ENCODE peak calls at places on chromosome 7, in six cellular contexts. One of them, this sample, is unnamed.

GRCh38 chr7:157211710-157212109 is 73.0 kb downstream of the UBE3C start:
- DNase-seq in Panc1: no peak
- DNase-seq in SK-N-SH: no peak
- DNase-seq in spleen: no peak
- DNase-seq in SK-N-MC: no peak
- DNase-seq in HepG2: no peak
- DNase-seq in this sample: no peak

GRCh38 chr7:4068286-4068685 is 613.8 kb upstream of the FOXK1 start:
- DNase-seq in Panc1: no peak
- DNase-seq in SK-N-MC: no peak
- DNase-seq in spleen: no peak
- DNase-seq in HepG2: no peak
- DNase-seq in SK-N-SH: no peak
- DNase-seq in this sample: no peak

GRCh38 chr7:114822131-114822530 is 99.8 kb upstream of the MDFIC start:
- DNase-seq in HepG2: no peak
- DNase-seq in spleen: no peak
- DNase-seq in Panc1: no peak
- DNase-seq in SK-N-SH: no peak
- DNase-seq in SK-N-MC: no peak
- DNase-seq in this sample: no peak

GRCh38 chr7:138238734-138239133 is 162.5 kb downstream of the AKR1D1 start:
- DNase-seq in HepG2: no peak
- DNase-seq in spleen: no peak
- DNase-seq in Panc1: no peak
- DNase-seq in SK-N-MC: no peak
- DNase-seq in SK-N-SH: no peak
- DNase-seq in this sample: no peak

GRCh38 chr7:159013181-159013690 is 131.4 kb downstream of the VIPR2 start:
- DNase-seq in Panc1: no peak
- DNase-seq in spleen: no peak
- DNase-seq in SK-N-MC: no peak
- DNase-seq in SK-N-SH: no peak
- DNase-seq in HepG2: no peak
- DNase-seq in this sample: no peak

GRCh38 chr7:91098566-91098965 is 165.7 kb upstream of the FZD1 start:
- DNase-seq in HepG2: no peak
- DNase-seq in SK-N-SH: no peak
- DNase-seq in Panc1: no peak
- DNase-seq in spleen: no peak
- DNase-seq in SK-N-MC: no peak
- DNase-seq in this sample: no peak

GRCh38 chr7:34596887-34597286 is 61.1 kb upstream of the NPSR1 start:
- DNase-seq in SK-N-SH: peak
- DNase-seq in SK-N-MC: no peak
- DNase-seq in HepG2: peak
- DNase-seq in Panc1: no peak
- DNase-seq in spleen: no peak
- DNase-seq in this sample: no peak

GRCh38 chr7:76065016-76065612 is 17.2 kb downstream of the MDH2 start:
- DNase-seq in HepG2: no peak
- DNase-seq in SK-N-SH: no peak
- DNase-seq in Panc1: no peak
- DNase-seq in SK-N-MC: no peak
- DNase-seq in spleen: no peak
- DNase-seq in this sample: no peak

GRCh38 chr7:78863248-78863647 is 590.2 kb downstream of the MAGI2 start:
- DNase-seq in HepG2: no peak
- DNase-seq in Panc1: no peak
- DNase-seq in spleen: no peak
- DNase-seq in SK-N-MC: no peak
- DNase-seq in SK-N-SH: no peak
- DNase-seq in this sample: no peak

GRCh38 chr7:148927141-148927540 is 43.0 kb upstream of the EZH2 start:
- DNase-seq in Panc1: no peak
- DNase-seq in HepG2: no peak
- DNase-seq in SK-N-SH: no peak
- DNase-seq in spleen: peak
- DNase-seq in SK-N-MC: no peak
- DNase-seq in this sample: no peak

GRCh38 chr7:73555411-73555982 is 2.0 kb downstream of the BCL7B start:
- DNase-seq in Panc1: no peak
- DNase-seq in SK-N-SH: no peak
- DNase-seq in SK-N-MC: no peak
- DNase-seq in spleen: no peak
- DNase-seq in HepG2: no peak
- DNase-seq in this sample: no peak

DNA sequence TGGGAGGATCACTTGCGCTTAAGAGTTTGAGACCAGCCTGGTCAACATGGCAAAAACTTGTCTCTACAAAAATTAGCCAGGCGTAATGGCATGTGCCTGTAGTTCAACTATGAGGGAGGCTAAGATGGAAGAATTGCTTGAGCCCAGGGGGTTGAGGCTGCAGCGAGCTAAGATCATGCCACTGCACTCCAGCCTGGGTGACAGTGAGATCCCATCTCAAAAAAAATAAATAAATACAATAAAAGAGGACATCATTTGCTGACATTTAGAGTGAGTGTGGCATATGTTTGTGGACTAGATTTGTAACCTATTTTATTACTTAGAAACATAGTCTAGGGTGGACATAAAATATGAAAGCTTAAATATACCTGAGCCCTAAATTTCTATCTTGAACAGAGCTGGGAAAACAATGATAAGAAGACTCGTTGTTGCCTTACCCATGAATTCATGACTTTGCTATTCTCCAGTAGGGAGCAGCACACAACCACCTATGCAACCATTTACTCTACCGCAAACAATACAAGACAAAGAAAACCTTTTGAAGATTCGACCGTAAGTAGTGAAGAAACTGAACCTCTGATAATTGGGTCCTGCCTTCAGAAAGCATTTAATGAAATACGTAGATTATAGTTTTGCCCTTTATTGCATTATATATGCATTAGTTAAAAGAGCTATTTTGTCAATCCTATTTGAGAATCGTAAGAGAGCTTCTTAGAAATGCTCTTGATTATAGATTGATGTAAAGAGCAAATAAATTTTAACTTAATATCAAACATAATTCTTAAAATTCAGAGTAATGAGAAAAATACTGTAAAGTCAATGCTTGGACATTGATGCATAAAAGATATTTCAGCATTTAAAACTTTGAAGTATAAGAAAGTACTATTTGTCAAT is 83.5 kb downstream of the GNAT3 start:
- DNase-seq in Panc1: peak
- DNase-seq in HepG2: peak
- DNase-seq in spleen: no peak
- DNase-seq in SK-N-MC: peak
- DNase-seq in SK-N-SH: peak
- DNase-seq in this sample: no peak
- TF ChIP-seq POLR2AphosphoS5 in Panc1: no peak
- TF ChIP-seq POLR2AphosphoS5 in HepG2: no peak
- TF ChIP-seq POLR2AphosphoS5 in spleen: no peak
- TF ChIP-seq POLR2AphosphoS5 in SK-N-MC: no peak
- TF ChIP-seq POLR2AphosphoS5 in SK-N-SH: no peak
- TF ChIP-seq POLR2AphosphoS5 in this sample: no peak

DNA sequence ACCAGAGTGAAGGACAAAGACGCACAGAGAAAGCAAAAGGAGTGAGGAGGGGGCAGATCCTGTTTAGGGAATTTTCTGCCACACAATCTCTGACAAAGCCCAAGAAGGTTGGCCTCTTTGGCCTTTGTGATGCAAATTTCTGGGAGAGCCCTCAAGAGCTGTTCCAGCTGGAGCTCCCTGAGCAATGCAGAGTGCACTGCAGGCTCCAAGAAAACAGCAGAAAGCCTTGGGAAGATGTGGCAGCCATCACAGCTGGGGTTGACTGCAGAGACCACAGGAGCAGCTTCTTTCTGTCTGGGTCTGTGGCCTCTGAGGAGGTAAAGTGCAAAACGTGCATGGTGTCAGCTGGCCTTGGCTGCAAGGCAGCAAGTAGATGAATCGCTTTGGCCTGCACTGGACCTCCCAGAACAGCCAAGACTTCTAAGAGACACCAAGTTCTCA is 200.2 kb downstream of the ELMO1 start:
- DNase-seq in HepG2: no peak
- DNase-seq in spleen: no peak
- DNase-seq in SK-N-SH: no peak
- DNase-seq in SK-N-MC: no peak
- DNase-seq in Panc1: no peak
- DNase-seq in this sample: no peak
- TF ChIP-seq POLR2AphosphoS5 in HepG2: no peak
- TF ChIP-seq POLR2AphosphoS5 in spleen: no peak
- TF ChIP-seq POLR2AphosphoS5 in SK-N-SH: no peak
- TF ChIP-seq POLR2AphosphoS5 in SK-N-MC: no peak
- TF ChIP-seq POLR2AphosphoS5 in Panc1: no peak
- TF ChIP-seq POLR2AphosphoS5 in this sample: no peak

DNA sequence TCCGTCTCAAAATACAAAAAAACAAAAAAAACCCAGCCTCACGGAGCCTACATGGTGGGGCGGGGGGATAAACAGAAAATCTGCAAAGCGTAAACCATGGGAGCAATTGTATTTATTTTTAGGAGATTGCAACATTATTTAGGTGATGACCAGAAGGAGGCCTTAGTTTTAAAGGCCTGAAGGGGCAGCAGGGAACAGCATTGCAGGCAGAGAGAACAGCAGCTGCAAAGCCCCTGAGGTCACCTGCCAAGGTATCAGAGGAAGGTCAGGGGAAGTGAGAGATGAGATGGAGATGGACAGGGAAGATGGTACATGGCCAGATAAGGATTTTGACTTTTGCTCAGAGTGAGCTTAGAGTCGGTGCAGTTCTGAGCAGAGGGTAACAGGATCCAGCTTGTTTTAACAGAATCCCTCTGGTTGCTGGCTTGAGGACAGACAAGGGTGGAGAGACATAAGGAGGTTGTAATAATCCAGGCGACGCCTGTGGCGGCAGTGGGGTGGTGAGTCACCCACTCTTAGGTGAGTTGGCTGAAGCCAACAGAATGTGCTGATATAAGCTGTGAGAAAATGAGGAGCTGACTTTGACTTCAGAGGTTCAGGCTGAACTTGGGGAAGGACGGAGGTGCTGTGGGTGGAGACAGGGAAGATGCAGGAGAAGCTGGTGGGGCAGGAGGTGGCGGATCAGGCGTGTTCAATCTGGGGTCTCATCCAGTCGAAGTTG is 82.3 kb upstream of the GTF2I start:
- DNase-seq in SK-N-SH: no peak
- DNase-seq in SK-N-MC: no peak
- DNase-seq in spleen: no peak
- DNase-seq in HepG2: no peak
- DNase-seq in Panc1: no peak
- DNase-seq in this sample: peak
- TF ChIP-seq POLR2AphosphoS5 in SK-N-SH: no peak
- TF ChIP-seq POLR2AphosphoS5 in SK-N-MC: no peak
- TF ChIP-seq POLR2AphosphoS5 in spleen: no peak
- TF ChIP-seq POLR2AphosphoS5 in HepG2: no peak
- TF ChIP-seq POLR2AphosphoS5 in Panc1: no peak
- TF ChIP-seq POLR2AphosphoS5 in this sample: no peak

DNA sequence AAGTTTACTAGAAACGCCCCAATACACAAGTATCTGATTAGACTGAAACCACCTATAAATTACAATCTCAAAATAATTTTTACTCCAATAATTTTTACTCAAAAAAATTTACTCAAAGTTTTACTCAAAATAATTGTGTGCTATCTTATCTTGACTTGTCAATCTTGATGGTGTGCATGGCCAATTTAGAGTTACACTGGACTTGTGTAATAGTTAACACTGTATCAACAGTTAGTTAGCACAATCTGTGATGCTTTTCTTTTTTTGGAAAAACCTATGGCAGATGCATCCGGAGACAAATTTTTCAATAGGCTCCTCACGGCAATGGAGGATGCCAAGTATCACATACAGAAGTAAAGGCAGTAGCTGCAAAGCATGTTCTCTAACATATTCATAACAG is 24.9 kb downstream of the LMOD2 start:
- DNase-seq in Panc1: no peak
- DNase-seq in HepG2: no peak
- DNase-seq in SK-N-MC: no peak
- DNase-seq in SK-N-SH: no peak
- DNase-seq in spleen: no peak
- DNase-seq in this sample: no peak
- TF ChIP-seq POLR2AphosphoS5 in Panc1: no peak
- TF ChIP-seq POLR2AphosphoS5 in HepG2: no peak
- TF ChIP-seq POLR2AphosphoS5 in SK-N-MC: no peak
- TF ChIP-seq POLR2AphosphoS5 in SK-N-SH: no peak
- TF ChIP-seq POLR2AphosphoS5 in spleen: no peak
- TF ChIP-seq POLR2AphosphoS5 in this sample: no peak

GRCh38 chr7:46879783-46880182 is 702.1 kb downstream of the TNS3 start:
- DNase-seq in SK-N-MC: no peak
- DNase-seq in HepG2: no peak
- DNase-seq in SK-N-SH: no peak
- DNase-seq in Panc1: no peak
- DNase-seq in spleen: no peak
- DNase-seq in this sample: no peak

GRCh38 chr7:46880508-46881196 is 701.3 kb downstream of the TNS3 start:
- DNase-seq in SK-N-MC: no peak
- DNase-seq in SK-N-SH: no peak
- DNase-seq in HepG2: no peak
- DNase-seq in Panc1: no peak
- DNase-seq in spleen: no peak
- DNase-seq in this sample: no peak

GRCh38 chr7:46885167-46885566 is 696.7 kb downstream of the TNS3 start:
- DNase-seq in HepG2: no peak
- DNase-seq in SK-N-SH: no peak
- DNase-seq in spleen: no peak
- DNase-seq in SK-N-MC: no peak
- DNase-seq in Panc1: no peak
- DNase-seq in this sample: no peak

GRCh38 chr7:46886669-46887374 is 695.1 kb downstream of the TNS3 start:
- DNase-seq in SK-N-SH: no peak
- DNase-seq in SK-N-MC: no peak
- DNase-seq in spleen: no peak
- DNase-seq in Panc1: no peak
- DNase-seq in HepG2: no peak
- DNase-seq in this sample: no peak

DNA sequence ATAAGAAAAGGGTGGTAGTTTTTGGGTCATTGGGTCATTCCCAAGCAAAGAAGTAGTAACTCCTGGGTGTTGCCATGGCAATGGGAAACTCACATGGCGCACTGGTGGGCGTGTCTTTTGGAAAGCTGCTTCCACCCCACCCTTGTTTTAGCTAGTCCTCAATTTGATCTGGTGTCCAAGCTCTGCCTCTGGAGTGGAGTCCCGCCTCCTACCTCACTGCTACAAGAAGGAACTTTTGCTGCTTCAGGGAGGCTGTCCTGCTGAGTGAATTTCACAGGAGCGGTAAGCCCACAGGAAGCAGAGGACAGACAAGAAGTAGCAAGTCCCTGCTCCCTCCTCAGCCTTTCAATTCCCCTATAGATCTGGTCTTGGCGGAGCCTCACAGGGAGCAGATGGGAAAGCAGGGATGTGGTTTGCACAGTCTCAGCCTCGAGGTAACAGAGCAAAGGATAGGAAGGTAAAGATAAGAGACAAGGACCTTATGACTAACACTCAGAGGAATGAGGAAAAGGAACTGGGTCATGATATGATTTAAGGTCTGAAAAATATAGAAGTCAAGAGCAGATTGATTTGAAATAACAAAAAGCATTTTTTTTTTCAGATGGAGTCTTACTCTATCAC is 700.3 kb downstream of the TNS3 start:
- DNase-seq in Panc1: no peak
- DNase-seq in SK-N-MC: no peak
- DNase-seq in SK-N-SH: no peak
- DNase-seq in HepG2: no peak
- DNase-seq in spleen: no peak
- DNase-seq in this sample: no peak
- TF ChIP-seq POLR2AphosphoS5 in Panc1: no peak
- TF ChIP-seq POLR2AphosphoS5 in SK-N-MC: no peak
- TF ChIP-seq POLR2AphosphoS5 in SK-N-SH: no peak
- TF ChIP-seq POLR2AphosphoS5 in HepG2: no peak
- TF ChIP-seq POLR2AphosphoS5 in spleen: no peak
- TF ChIP-seq POLR2AphosphoS5 in this sample: no peak